ENCODE peak calls at places on chromosomes 4 and X, in six cellular contexts. One of them, this sample, is unnamed. For H3K36me3, the result is how much of the 10 kb centered on the place peaks cover.

GRCh38 chr4:102390438-102390837 is 45.2 kb upstream of the SLC39A8 start:
- DNase-seq in IMR-90: no peak
- DNase-seq in H1: no peak
- DNase-seq in mesendoderm: no peak
- DNase-seq in mesenchymal stem cell: peak
- DNase-seq in trophoblast cell: peak
- DNase-seq in this sample: no peak

GRCh38 chr4:119559044-119559647 is 69.5 kb downstream of the PDE5A start:
- DNase-seq in IMR-90: peak
- DNase-seq in H1: no peak
- DNase-seq in mesendoderm: peak
- DNase-seq in mesenchymal stem cell: peak
- DNase-seq in trophoblast cell: peak
- DNase-seq in this sample: no peak

GRCh38 chr4:23822181-23822580 is 67.7 kb downstream of the PPARGC1A start:
- DNase-seq in IMR-90: peak
- DNase-seq in H1: no peak
- DNase-seq in mesendoderm: peak
- DNase-seq in mesenchymal stem cell: no peak
- DNase-seq in trophoblast cell: peak
- DNase-seq in this sample: no peak

GRCh38 chrX:6129195-6129594 is 99.5 kb downstream of the NLGN4X start:
- DNase-seq in IMR-90: no peak
- DNase-seq in H1: no peak
- DNase-seq in mesendoderm: no peak
- DNase-seq in mesenchymal stem cell: no peak
- DNase-seq in trophoblast cell: no peak
- DNase-seq in this sample: no peak

GRCh38 chr4:105896984-105897760 is 1.9 kb downstream of the NPNT start:
- DNase-seq in IMR-90: no peak
- DNase-seq in H1: no peak
- DNase-seq in mesendoderm: no peak
- DNase-seq in mesenchymal stem cell: no peak
- DNase-seq in trophoblast cell: no peak
- DNase-seq in this sample: no peak

GRCh38 chrX:52262195-52262546 is 77.5 kb downstream of the MAGED4 start:
- DNase-seq in IMR-90: no peak
- DNase-seq in H1: no peak
- DNase-seq in mesendoderm: no peak
- DNase-seq in mesenchymal stem cell: no peak
- DNase-seq in trophoblast cell: no peak
- DNase-seq in this sample: no peak

GRCh38 chr4:156672924-156673323 is 298.7 kb downstream of the PDGFC start:
- DNase-seq in IMR-90: no peak
- DNase-seq in H1: no peak
- DNase-seq in mesendoderm: no peak
- DNase-seq in mesenchymal stem cell: peak
- DNase-seq in trophoblast cell: no peak
- DNase-seq in this sample: no peak

GRCh38 chr4:54032558-54033135 is 31.8 kb downstream of the CHIC2 start:
- DNase-seq in IMR-90: no peak
- DNase-seq in H1: no peak
- DNase-seq in mesendoderm: no peak
- DNase-seq in mesenchymal stem cell: no peak
- DNase-seq in trophoblast cell: no peak
- DNase-seq in this sample: no peak

GRCh38 chrX:140343226-140343873 is 161.5 kb downstream of the SOX3 start:
- DNase-seq in IMR-90: peak
- DNase-seq in H1: no peak
- DNase-seq in mesendoderm: no peak
- DNase-seq in mesenchymal stem cell: no peak
- DNase-seq in trophoblast cell: no peak
- DNase-seq in this sample: no peak

GRCh38 chr4:123183308-123183707 is 213.3 kb upstream of the SPRY1 start:
- DNase-seq in IMR-90: no peak
- DNase-seq in H1: no peak
- DNase-seq in mesendoderm: no peak
- DNase-seq in mesenchymal stem cell: no peak
- DNase-seq in trophoblast cell: no peak
- DNase-seq in this sample: no peak

GRCh38 chr4:39591290-39591689 is 47.4 kb downstream of the SMIM14 start:
- DNase-seq in IMR-90: peak
- DNase-seq in H1: no peak
- DNase-seq in mesendoderm: no peak
- DNase-seq in mesenchymal stem cell: no peak
- DNase-seq in trophoblast cell: no peak
- DNase-seq in this sample: no peak

GRCh38 chr4:156832886-156833285 is 138.7 kb downstream of the PDGFC start:
- DNase-seq in IMR-90: peak
- DNase-seq in H1: no peak
- DNase-seq in mesendoderm: no peak
- DNase-seq in mesenchymal stem cell: peak
- DNase-seq in trophoblast cell: no peak
- DNase-seq in this sample: no peak

GRCh38 chr4:101439926-101440325 is 92.6 kb upstream of the PPP3CA start:
- DNase-seq in IMR-90: peak
- DNase-seq in H1: no peak
- DNase-seq in mesendoderm: no peak
- DNase-seq in mesenchymal stem cell: no peak
- DNase-seq in trophoblast cell: no peak
- DNase-seq in this sample: no peak

GRCh38 chr4:48943387-48943786 is 36.8 kb upstream of the OCIAD2 start:
- DNase-seq in IMR-90: no peak
- DNase-seq in H1: no peak
- DNase-seq in mesendoderm: peak
- DNase-seq in mesenchymal stem cell: no peak
- DNase-seq in trophoblast cell: peak
- DNase-seq in this sample: no peak

GRCh38 chr4:31169851-31170250 is 449.7 kb downstream of the PCDH7 start:
- DNase-seq in IMR-90: no peak
- DNase-seq in H1: no peak
- DNase-seq in mesendoderm: peak
- DNase-seq in mesenchymal stem cell: no peak
- DNase-seq in trophoblast cell: no peak
- DNase-seq in this sample: no peak

GRCh38 chr4:38819569-38819968 is 15.0 kb upstream of the TLR1 start:
- DNase-seq in IMR-90: peak
- DNase-seq in H1: no peak
- DNase-seq in mesendoderm: no peak
- DNase-seq in mesenchymal stem cell: peak
- DNase-seq in trophoblast cell: no peak
- DNase-seq in this sample: no peak

GRCh38 chr4:74032064-74032463 is 6.4 kb downstream of the CXCL3 start:
- DNase-seq in IMR-90: peak
- DNase-seq in H1: no peak
- DNase-seq in mesendoderm: no peak
- DNase-seq in mesenchymal stem cell: peak
- DNase-seq in trophoblast cell: no peak
- DNase-seq in this sample: no peak

GRCh38 chr4:123785515-123785914 is 388.9 kb downstream of the SPRY1 start:
- DNase-seq in IMR-90: peak
- DNase-seq in H1: peak
- DNase-seq in mesendoderm: peak
- DNase-seq in mesenchymal stem cell: peak
- DNase-seq in trophoblast cell: peak
- DNase-seq in this sample: no peak

GRCh38 chr4:41212221-41213203 is 1.8 kb downstream of the APBB2 start:
- DNase-seq in IMR-90: peak
- DNase-seq in H1: no peak
- DNase-seq in mesendoderm: peak
- DNase-seq in mesenchymal stem cell: peak
- DNase-seq in trophoblast cell: peak
- DNase-seq in this sample: no peak

GRCh38 chr4:164442167-164442566 is 311.8 kb upstream of the SMIM31 start:
- DNase-seq in IMR-90: peak
- DNase-seq in H1: no peak
- DNase-seq in mesendoderm: no peak
- DNase-seq in mesenchymal stem cell: peak
- DNase-seq in trophoblast cell: no peak
- DNase-seq in this sample: no peak

GRCh38 chr4:89319756-89320155 is 12.2 kb upstream of the GPRIN3 start:
- DNase-seq in IMR-90: no peak
- DNase-seq in H1: no peak
- DNase-seq in mesendoderm: no peak
- DNase-seq in mesenchymal stem cell: no peak
- DNase-seq in trophoblast cell: peak
- DNase-seq in this sample: no peak

GRCh38 chrX:38870386-38870895 is 69.2 kb downstream of the MID1IP1 start:
- DNase-seq in IMR-90: peak
- DNase-seq in H1: peak
- DNase-seq in mesendoderm: peak
- DNase-seq in mesenchymal stem cell: no peak
- DNase-seq in trophoblast cell: peak
- DNase-seq in this sample: no peak

GRCh38 chr4:184763150-184763780 is 29.4 kb upstream of the CENPU start:
- DNase-seq in IMR-90: peak
- DNase-seq in H1: no peak
- DNase-seq in mesendoderm: no peak
- DNase-seq in mesenchymal stem cell: no peak
- DNase-seq in trophoblast cell: no peak
- DNase-seq in this sample: no peak
- H3K36me3 ChIP-seq in IMR-90: under half
- H3K36me3 ChIP-seq in H1: under half
- H3K36me3 ChIP-seq in mesendoderm: under half
- H3K36me3 ChIP-seq in mesenchymal stem cell: under half
- H3K36me3 ChIP-seq in trophoblast cell: under half
- H3K36me3 ChIP-seq in this sample: under half

GRCh38 chrX:132382068-132382467 is 106.8 kb downstream of the MBNL3 start:
- DNase-seq in IMR-90: no peak
- DNase-seq in H1: no peak
- DNase-seq in mesendoderm: no peak
- DNase-seq in mesenchymal stem cell: no peak
- DNase-seq in trophoblast cell: peak
- DNase-seq in this sample: no peak
- H3K23ac ChIP-seq in IMR-90: no peak
- H3K23ac ChIP-seq in H1: no peak
- H3K23ac ChIP-seq in mesendoderm: no peak
- H3K23ac ChIP-seq in mesenchymal stem cell: no peak
- H3K23ac ChIP-seq in trophoblast cell: no peak
- H3K23ac ChIP-seq in this sample: no peak

GRCh38 chr4:2648159-2648814 is 107.8 kb downstream of the TNIP2 start:
- DNase-seq in IMR-90: no peak
- DNase-seq in H1: no peak
- DNase-seq in mesendoderm: no peak
- DNase-seq in mesenchymal stem cell: no peak
- DNase-seq in trophoblast cell: no peak
- DNase-seq in this sample: no peak

GRCh38 chr4:2646386-2647149 is 109.6 kb downstream of the TNIP2 start:
- DNase-seq in IMR-90: no peak
- DNase-seq in H1: no peak
- DNase-seq in mesendoderm: no peak
- DNase-seq in mesenchymal stem cell: no peak
- DNase-seq in trophoblast cell: no peak
- DNase-seq in this sample: no peak

GRCh38 chr4:2649604-2650114 is 106.5 kb downstream of the TNIP2 start:
- DNase-seq in IMR-90: no peak
- DNase-seq in H1: no peak
- DNase-seq in mesendoderm: no peak
- DNase-seq in mesenchymal stem cell: no peak
- DNase-seq in trophoblast cell: no peak
- DNase-seq in this sample: no peak

GRCh38 chr4:2650276-2650675 is 105.9 kb downstream of the TNIP2 start:
- DNase-seq in IMR-90: no peak
- DNase-seq in H1: no peak
- DNase-seq in mesendoderm: no peak
- DNase-seq in mesenchymal stem cell: no peak
- DNase-seq in trophoblast cell: no peak
- DNase-seq in this sample: no peak

DNA sequence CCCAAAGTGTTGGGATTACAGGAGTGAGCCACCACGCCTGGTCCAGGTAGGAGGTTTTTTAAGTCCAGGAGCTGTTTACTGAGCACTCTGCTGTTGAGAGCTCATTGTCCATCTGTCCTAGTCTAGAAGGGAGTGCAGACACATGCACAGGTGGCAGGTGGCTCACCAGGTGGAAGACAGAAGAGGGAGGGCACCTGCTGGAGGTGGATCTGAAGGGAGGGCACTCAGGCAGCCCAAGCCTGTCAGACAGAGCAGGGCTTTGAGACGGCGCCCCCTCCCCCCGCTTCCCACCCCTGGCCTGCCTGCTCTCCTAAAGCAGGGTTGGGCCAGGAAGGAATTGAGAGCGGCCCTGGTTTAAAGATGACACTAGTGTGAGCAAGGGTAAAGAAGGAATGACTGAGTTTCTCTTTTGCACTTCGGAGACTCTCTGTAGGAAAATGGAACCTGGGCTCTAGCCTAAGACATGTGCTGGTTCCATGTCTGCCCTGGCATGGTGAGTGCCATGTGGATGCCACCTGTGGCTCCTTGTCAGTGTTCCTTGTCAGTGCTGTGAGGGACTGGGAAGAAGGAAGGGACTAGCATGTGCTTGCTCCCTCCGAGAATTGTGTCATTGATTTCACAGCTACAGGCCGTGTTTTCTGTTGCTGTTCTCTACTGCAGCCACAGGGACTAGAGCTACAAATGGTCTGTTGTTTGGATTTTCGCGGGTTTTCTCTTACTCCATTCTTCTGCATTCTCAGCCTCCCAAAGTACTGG is 108.6 kb downstream of the TNIP2 start:
- DNase-seq in IMR-90: no peak
- DNase-seq in H1: no peak
- DNase-seq in mesendoderm: no peak
- DNase-seq in mesenchymal stem cell: no peak
- DNase-seq in trophoblast cell: no peak
- DNase-seq in this sample: no peak
- H3K36me3 ChIP-seq in IMR-90: half or more
- H3K36me3 ChIP-seq in H1: under half
- H3K36me3 ChIP-seq in mesendoderm: under half
- H3K36me3 ChIP-seq in mesenchymal stem cell: half or more
- H3K36me3 ChIP-seq in trophoblast cell: half or more
- H3K36me3 ChIP-seq in this sample: under half

GRCh38 chrX:41449615-41450014 is 2.5 kb downstream of the NYX start:
- DNase-seq in IMR-90: peak
- DNase-seq in H1: no peak
- DNase-seq in mesendoderm: no peak
- DNase-seq in mesenchymal stem cell: peak
- DNase-seq in trophoblast cell: peak
- DNase-seq in this sample: no peak
- H3K23ac ChIP-seq in IMR-90: no peak
- H3K23ac ChIP-seq in H1: no peak
- H3K23ac ChIP-seq in mesendoderm: no peak
- H3K23ac ChIP-seq in mesenchymal stem cell: no peak
- H3K23ac ChIP-seq in trophoblast cell: no peak
- H3K23ac ChIP-seq in this sample: no peak

DNA sequence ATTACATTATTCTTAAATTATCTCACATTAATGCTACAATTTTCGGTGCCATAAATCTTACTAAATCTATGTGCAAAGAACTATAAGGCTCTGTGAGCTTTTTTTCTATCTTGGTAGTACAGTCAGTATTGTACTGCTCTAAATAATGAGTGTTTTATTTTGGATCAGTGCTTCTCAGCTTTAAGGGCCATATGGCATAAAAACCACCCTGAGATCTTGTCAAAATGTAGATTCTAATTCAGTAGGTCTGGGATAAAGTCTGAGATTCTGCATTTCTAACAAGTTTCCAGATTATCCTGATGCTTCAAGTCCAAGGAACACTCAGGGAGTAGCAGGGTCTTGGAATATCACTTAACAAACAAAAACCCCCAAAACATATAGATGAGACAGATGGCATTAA is 486.5 kb downstream of the GRXCR1 start:
- DNase-seq in IMR-90: no peak
- DNase-seq in H1: no peak
- DNase-seq in mesendoderm: no peak
- DNase-seq in mesenchymal stem cell: no peak
- DNase-seq in trophoblast cell: no peak
- DNase-seq in this sample: no peak
- H3K36me3 ChIP-seq in IMR-90: under half
- H3K36me3 ChIP-seq in H1: under half
- H3K36me3 ChIP-seq in mesendoderm: under half
- H3K36me3 ChIP-seq in mesenchymal stem cell: under half
- H3K36me3 ChIP-seq in trophoblast cell: under half
- H3K36me3 ChIP-seq in this sample: under half

This sample was measured in neuronal stem cell.